ENCODE peak calls at places on chromosomes 13 and 19, in four cellular contexts. K is astrocyte, P is fibroblast of lung, D is IMR-90. S is an unnamed sample.

GRCh38 chr19:3738477-3739220 is 22.8 kb downstream of the APBA3 start:
- DNase-seq in K (no peak), D (no peak), P (no peak), S (no peak)

GRCh38 chr13:113151745-113152707 is 6.4 kb upstream of the PROZ start:
- DNase-seq in K (peak; percentile 54), D (peak; percentile 74), P (peak; percentile 71), S (peak; percentile 71)

GRCh38 chr19:9671654-9672053 is 3.2 kb downstream of the ZNF562 start:
- DNase-seq in D (no peak), K (no peak), P (no peak), S (no peak)

GRCh38 chr19:36604656-36605100 is 435 bp upstream of the ZNF382 start:
- DNase-seq in K (peak; percentile 37), P (peak; percentile 17), D (peak; percentile 40), S (peak; percentile 57)

GRCh38 chr13:67143544-67144115 is 86.5 kb downstream of the PCDH9 start:
- DNase-seq in K (no peak), P (no peak), D (peak; percentile 21), S (peak; percentile 48)

GRCh38 chr19:10478903-10479384 is 24.2 kb downstream of the KEAP1 start:
- DNase-seq in P (peak; percentile 86), K (peak; percentile 76), D (peak; percentile 82), S (peak; percentile 84)

GRCh38 chr13:33744589-33745369 is 73.2 kb upstream of the RFC3 start:
- DNase-seq in D (no peak), P (no peak), K (peak; percentile 17), S (no peak)

GRCh38 chr19:45069056-45069455 is 7.2 kb downstream of the ZNF296 start:
- DNase-seq in P (no peak), D (no peak), K (no peak), S (peak; percentile 17)

GRCh38 chr13:30766957-30767603 is 31.7 kb downstream of the ALOX5AP start:
- DNase-seq in P (no peak), D (no peak), K (peak; percentile 14), S (no peak)

GRCh38 chr19:32873560-32873959 is 4.0 kb upstream of the SLC7A9 start:
- DNase-seq in D (no peak), K (no peak), P (no peak), S (no peak)

GRCh38 chr13:47463002-47463401 is 538.1 kb downstream of the SUCLA2 start:
- DNase-seq in P (no peak), D (no peak), K (no peak), S (no peak)

GRCh38 chr13:100392709-100393630 is 195.6 kb downstream of the GGACT start:
- DNase-seq in K (peak; percentile 100), D (peak; percentile 100), P (peak; percentile 100), S (peak; percentile 100)

GRCh38 chr13:76715043-76715442 is 171.2 kb downstream of the KCTD12 start:
- DNase-seq in P (no peak), D (no peak), K (no peak), S (no peak)

GRCh38 chr19:52492201-52492960 is 35.1 kb upstream of the ZNF808 start:
- DNase-seq in P (no peak), K (no peak), D (no peak), S (no peak)

GRCh38 chr13:35824395-35824794 is 306.8 kb downstream of the DCLK1 start:
- DNase-seq in P (no peak), D (no peak), K (no peak), S (no peak)
- H3K9ac ChIP-seq in P (no peak overlapping the region), D (no peak overlapping the region), K (no peak overlapping the region), S (no peak overlapping the region)

DNA sequence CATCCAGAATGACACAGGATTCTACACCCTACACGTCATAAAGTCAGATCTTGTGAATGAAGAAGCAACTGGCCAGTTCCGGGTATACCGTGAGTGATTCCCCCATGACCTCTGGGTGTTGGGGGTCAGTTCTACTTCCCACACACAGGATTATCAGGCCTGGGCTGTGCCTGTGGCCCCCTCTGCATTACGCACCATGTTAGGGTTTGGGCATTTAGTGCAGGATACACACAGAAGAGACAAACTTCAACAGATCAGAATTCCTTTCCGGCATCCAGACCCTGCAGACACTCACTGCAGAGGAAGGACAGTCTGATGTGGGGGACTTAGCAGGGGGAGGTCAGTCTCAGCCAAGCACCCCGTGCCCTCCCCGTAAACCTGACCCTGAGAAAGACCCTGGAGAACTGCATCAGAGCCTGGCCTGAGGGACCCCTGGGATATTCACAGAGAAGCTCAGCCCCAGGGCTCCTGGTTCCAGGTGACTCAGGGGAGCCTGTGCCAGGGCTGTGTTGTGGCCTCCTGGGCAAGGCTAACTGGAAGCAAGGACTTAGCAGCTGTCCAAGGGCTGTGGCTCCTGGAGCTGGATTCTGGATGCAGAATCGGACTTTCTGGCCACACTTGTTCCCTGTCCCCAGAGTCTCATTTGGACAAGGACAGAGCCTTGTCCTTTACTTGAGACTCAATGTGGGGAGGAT is 1.7 kb downstream of the CEACAM5 start:
- DNase-seq in P (no peak), D (no peak), K (no peak), S (no peak)
- H3K9me3 ChIP-seq in P (no peaks in the 10 kb centered on the region), D (no peaks in the 10 kb centered on the region), K (no peaks in the 10 kb centered on the region), S (no peaks in the 10 kb centered on the region)

GRCh38 chr19:1495799-1496713 is 5.1 kb downstream of the REEP6 start:
- DNase-seq in D (no peak), K (no peak), P (no peak), S (no peak)

GRCh38 chr19:1497578-1498235 is 6.7 kb downstream of the REEP6 start:
- DNase-seq in P (no peak), K (no peak), D (no peak), S (no peak)

GRCh38 chr19:1494115-1494815 is 3.3 kb downstream of the REEP6 start:
- DNase-seq in K (no peak), D (no peak), P (no peak), S (no peak)

GRCh38 chr19:1496714-1497577 is 6.0 kb downstream of the REEP6 start:
- DNase-seq in D (no peak), P (no peak), K (no peak), S (no peak)

DNA sequence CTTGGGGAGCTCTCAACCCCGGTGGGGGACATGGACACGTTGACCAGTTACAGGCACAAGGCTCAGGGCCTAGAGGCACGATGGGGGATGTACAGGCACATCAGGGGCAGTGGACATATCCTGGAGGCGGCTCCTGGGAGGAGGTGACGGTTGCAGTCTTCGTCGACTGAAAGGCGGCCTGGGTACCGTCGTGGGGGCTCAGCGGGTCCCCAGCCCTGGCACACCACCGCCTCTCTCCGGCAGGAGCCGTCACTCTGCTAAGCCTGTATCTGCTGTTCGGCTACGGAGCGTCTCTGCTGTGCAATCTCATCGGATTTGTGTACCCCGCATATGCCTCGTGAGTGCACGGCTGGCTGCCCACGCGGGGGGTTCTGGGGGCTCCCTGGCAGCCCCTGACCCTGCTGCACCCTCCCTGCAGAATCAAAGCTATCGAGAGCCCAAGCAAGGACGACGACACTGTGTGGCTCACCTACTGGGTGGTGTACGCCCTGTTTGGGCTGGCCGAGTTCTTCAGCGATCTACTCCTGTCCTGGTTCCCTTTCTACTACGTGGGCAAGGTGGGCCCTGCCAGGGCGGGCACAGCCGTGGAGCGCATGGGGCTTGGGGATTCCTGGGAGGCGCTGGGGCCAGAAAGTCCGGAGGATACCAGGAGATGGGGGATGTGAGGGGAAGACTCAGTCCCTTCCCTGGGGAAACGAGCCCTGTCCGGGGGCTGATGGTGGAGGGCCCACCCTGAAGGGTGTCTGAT is 4.2 kb downstream of the REEP6 start:
- DNase-seq in D (no peak), P (no peak), K (no peak), S (no peak)
- H3K4me3 ChIP-seq in D (no peak overlapping the region), P (no peak overlapping the region), K (no peak overlapping the region), S (no peak overlapping the region)

DNA sequence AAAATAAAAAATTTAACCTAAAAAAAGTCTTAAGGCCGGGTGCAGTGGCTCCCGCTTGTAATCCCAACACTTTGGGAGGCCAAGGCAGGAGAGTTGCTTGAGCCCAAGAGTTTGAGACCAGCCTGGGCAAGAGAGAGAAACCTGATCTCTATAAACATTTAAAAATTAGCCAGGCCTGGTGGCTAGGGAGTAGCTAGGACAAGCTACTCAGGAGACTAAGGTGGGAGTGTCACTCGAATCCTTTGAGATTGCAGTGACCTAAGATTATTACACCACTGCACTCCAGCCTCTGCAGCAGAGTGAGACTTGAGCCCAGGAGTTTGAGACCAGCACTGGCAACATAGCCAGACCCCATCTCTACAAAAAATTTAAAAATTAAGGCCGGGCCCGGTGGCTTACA is 1.1 kb downstream of the CCDC97 start:
- DNase-seq in K (no peak), P (no peak), D (no peak), S (peak; percentile 47)
- H3K9ac ChIP-seq in K (peak overlapping the region; percentile 95), P (no peak overlapping the region), D (peak overlapping the region; percentile 100), S (peak overlapping the region; percentile 99)

DNA sequence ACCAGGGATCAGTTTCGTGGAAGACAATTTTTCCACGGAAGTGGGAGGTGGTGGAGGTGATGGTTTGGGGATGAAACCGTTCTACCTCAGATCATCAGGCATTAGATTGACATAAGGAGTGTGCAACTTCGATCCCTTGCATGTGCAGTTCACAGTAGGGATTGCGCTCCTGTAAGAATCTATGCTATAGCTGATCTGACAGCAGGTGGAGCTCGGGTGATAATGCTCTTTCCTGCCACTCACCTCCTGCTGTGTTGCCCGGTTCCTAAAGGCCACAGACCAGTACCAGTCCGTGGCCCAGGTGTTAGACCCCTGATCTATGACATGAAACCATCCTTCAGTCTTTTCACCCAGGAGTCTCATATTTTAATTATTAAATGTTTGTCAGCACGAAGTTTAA is 4.0 kb downstream of the ZNF302 start:
- DNase-seq in K (no peak), D (no peak), P (no peak), S (no peak)
- H3K9me3 ChIP-seq in K (peaks cover 33% of the 10 kb centered on the region), D (peaks cover 20% of the 10 kb centered on the region), P (no peaks in the 10 kb centered on the region), S (peaks cover 81% of the 10 kb centered on the region)

GRCh38 chr13:49904729-49905456 is 31.2 kb downstream of the SPRYD7 start:
- DNase-seq in D (no peak), P (no peak), K (no peak), S (no peak)
- H3K4me3 ChIP-seq in D (no peak overlapping the region), P (no peak overlapping the region), K (no peak overlapping the region), S (no peak overlapping the region)

DNA sequence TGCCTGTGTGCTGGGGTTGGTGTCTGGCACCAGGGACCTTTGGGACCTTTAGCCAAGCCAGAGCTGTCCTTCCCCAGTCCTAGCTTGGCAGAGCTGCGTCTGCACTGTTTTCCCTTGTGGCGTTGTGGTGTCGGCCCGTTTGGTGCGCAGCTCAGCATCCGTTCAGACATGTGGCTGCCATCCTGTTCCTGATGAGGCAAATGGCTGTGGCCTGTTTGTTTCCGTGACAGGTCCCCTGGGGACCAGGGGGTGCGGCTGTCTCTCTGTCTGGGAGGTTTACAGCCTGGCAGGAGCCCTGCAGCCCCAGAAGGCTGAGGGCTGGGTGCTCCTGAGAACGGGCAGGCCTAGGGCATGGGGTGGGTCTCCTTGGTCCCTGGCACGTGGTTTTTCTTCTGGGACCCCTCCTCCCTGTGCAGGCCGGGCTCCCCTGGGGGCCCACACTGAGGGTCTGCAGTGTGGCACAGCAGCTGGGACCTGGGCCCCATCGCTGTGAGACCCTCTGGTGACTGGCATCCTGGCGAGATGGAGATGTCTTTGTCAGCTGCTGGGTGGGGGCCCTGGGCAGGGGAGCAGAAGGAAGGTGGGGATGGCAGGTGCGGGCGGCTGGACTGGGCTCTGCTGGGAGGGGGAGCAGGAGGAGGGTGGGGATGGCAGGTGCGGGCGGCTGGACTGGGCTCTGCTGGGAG is 4.0 kb downstream of the SPPL2B start:
- DNase-seq in P (no peak), D (no peak), K (no peak), S (no peak)
- H3K9ac ChIP-seq in P (no peak overlapping the region), D (no peak overlapping the region), K (no peak overlapping the region), S (peak overlapping the region; percentile 41)

S was measured in mesenchymal stem cell.